ENCODE peak calls at places on chromosome 11, in five cellular contexts. One of them, this sample, is unnamed.

GRCh38 chr11:73393479-73394415 is 17.5 kb downstream of the RELT start:
- DNase-seq in K562: peak; percentile 74
- DNase-seq in HCT116: peak; percentile 41
- DNase-seq in transverse colon: peak; percentile 80
- DNase-seq in stomach: peak; percentile 85
- DNase-seq in this sample: peak; percentile 88

GRCh38 chr11:94732617-94733292 is 35.4 kb upstream of the AMOTL1 start:
- DNase-seq in transverse colon: no peak
- DNase-seq in HCT116: no peak
- DNase-seq in stomach: no peak
- DNase-seq in K562: no peak
- DNase-seq in this sample: no peak

GRCh38 chr11:116928102-116928777 is 90.8 kb upstream of the APOA1 start:
- DNase-seq in stomach: no peak
- DNase-seq in HCT116: no peak
- DNase-seq in K562: no peak
- DNase-seq in transverse colon: no peak
- DNase-seq in this sample: no peak

GRCh38 chr11:24155792-24156191 is 341.1 kb upstream of the LUZP2 start:
- DNase-seq in transverse colon: no peak
- DNase-seq in stomach: no peak
- DNase-seq in HCT116: no peak
- DNase-seq in K562: no peak
- DNase-seq in this sample: no peak

GRCh38 chr11:2988996-2989395 is 3.1 kb downstream of the NAP1L4 start:
- DNase-seq in transverse colon: no peak
- DNase-seq in HCT116: no peak
- DNase-seq in K562: no peak
- DNase-seq in stomach: no peak
- DNase-seq in this sample: no peak

GRCh38 chr11:126963603-126964353 is 36.8 kb downstream of the KIRREL3 start:
- DNase-seq in stomach: no peak
- DNase-seq in HCT116: no peak
- DNase-seq in K562: no peak
- DNase-seq in transverse colon: peak; percentile 17
- DNase-seq in this sample: no peak

GRCh38 chr11:79081441-79082124 is 359.2 kb downstream of the TENM4 start:
- DNase-seq in K562: no peak
- DNase-seq in transverse colon: no peak
- DNase-seq in HCT116: no peak
- DNase-seq in stomach: no peak
- DNase-seq in this sample: no peak

GRCh38 chr11:71183878-71184277 is 68.5 kb downstream of the SHANK2 start:
- DNase-seq in stomach: no peak
- DNase-seq in K562: no peak
- DNase-seq in HCT116: no peak
- DNase-seq in transverse colon: no peak
- DNase-seq in this sample: peak; percentile 18

GRCh38 chr11:68763181-68763721 is 11.9 kb upstream of the TESMIN start:
- DNase-seq in K562: no peak
- DNase-seq in stomach: no peak
- DNase-seq in HCT116: no peak
- DNase-seq in transverse colon: peak; percentile 54
- DNase-seq in this sample: no peak

GRCh38 chr11:2462092-2462985 is 17.5 kb downstream of the KCNQ1 start:
- DNase-seq in transverse colon: no peak
- DNase-seq in K562: no peak
- DNase-seq in stomach: peak; percentile 22
- DNase-seq in HCT116: no peak
- DNase-seq in this sample: peak; percentile 71

GRCh38 chr11:36412781-36413383 is 97.2 kb downstream of the TRAF6 start:
- DNase-seq in stomach: no peak
- DNase-seq in transverse colon: no peak
- DNase-seq in HCT116: no peak
- DNase-seq in K562: no peak
- DNase-seq in this sample: no peak

GRCh38 chr11:76823481-76824028 is 37.2 kb upstream of the ACER3 start:
- DNase-seq in K562: peak; percentile 79
- DNase-seq in HCT116: peak; percentile 88
- DNase-seq in stomach: no peak
- DNase-seq in transverse colon: no peak
- DNase-seq in this sample: no peak

GRCh38 chr11:33539659-33540249 is 160.9 kb downstream of the C11orf91 start:
- DNase-seq in HCT116: no peak
- DNase-seq in K562: no peak
- DNase-seq in transverse colon: no peak
- DNase-seq in stomach: no peak
- DNase-seq in this sample: no peak

GRCh38 chr11:44852952-44853351 is 97.7 kb downstream of the TP53I11 start:
- DNase-seq in stomach: no peak
- DNase-seq in transverse colon: no peak
- DNase-seq in K562: no peak
- DNase-seq in HCT116: no peak
- DNase-seq in this sample: no peak

GRCh38 chr11:122863704-122864326 is 18.7 kb upstream of the JHY start:
- DNase-seq in K562: peak; percentile 30
- DNase-seq in stomach: no peak
- DNase-seq in HCT116: peak; percentile 37
- DNase-seq in transverse colon: peak; percentile 47
- DNase-seq in this sample: no peak

GRCh38 chr11:132332521-132332920 is 962.1 kb downstream of the NTM start:
- DNase-seq in HCT116: no peak
- DNase-seq in stomach: no peak
- DNase-seq in transverse colon: no peak
- DNase-seq in K562: no peak
- DNase-seq in this sample: no peak

GRCh38 chr11:62770778-62771143 is 435 bp upstream of the TAF6L start:
- DNase-seq in K562: no peak
- DNase-seq in HCT116: no peak
- DNase-seq in transverse colon: peak; percentile 30
- DNase-seq in stomach: no peak
- DNase-seq in this sample: peak; percentile 81

GRCh38 chr11:5043385-5043784 is 2.9 kb upstream of the OR52J3 start:
- DNase-seq in HCT116: no peak
- DNase-seq in K562: no peak
- DNase-seq in stomach: no peak
- DNase-seq in transverse colon: no peak
- DNase-seq in this sample: no peak

GRCh38 chr11:7537260-7537659 is 23.5 kb downstream of the PPFIBP2 start:
- DNase-seq in transverse colon: no peak
- DNase-seq in K562: no peak
- DNase-seq in HCT116: no peak
- DNase-seq in stomach: no peak
- DNase-seq in this sample: no peak

GRCh38 chr11:7540830-7541555 is 27.2 kb downstream of the PPFIBP2 start:
- DNase-seq in stomach: no peak
- DNase-seq in K562: no peak
- DNase-seq in HCT116: no peak
- DNase-seq in transverse colon: no peak
- DNase-seq in this sample: no peak

GRCh38 chr11:7536102-7536501 is 22.3 kb downstream of the PPFIBP2 start:
- DNase-seq in K562: peak; percentile 49
- DNase-seq in stomach: no peak
- DNase-seq in transverse colon: peak; percentile 35
- DNase-seq in HCT116: no peak
- DNase-seq in this sample: no peak

GRCh38 chr11:7538466-7539454 is 25.0 kb downstream of the PPFIBP2 start:
- DNase-seq in K562: no peak
- DNase-seq in stomach: no peak
- DNase-seq in transverse colon: no peak
- DNase-seq in HCT116: no peak
- DNase-seq in this sample: no peak

DNA sequence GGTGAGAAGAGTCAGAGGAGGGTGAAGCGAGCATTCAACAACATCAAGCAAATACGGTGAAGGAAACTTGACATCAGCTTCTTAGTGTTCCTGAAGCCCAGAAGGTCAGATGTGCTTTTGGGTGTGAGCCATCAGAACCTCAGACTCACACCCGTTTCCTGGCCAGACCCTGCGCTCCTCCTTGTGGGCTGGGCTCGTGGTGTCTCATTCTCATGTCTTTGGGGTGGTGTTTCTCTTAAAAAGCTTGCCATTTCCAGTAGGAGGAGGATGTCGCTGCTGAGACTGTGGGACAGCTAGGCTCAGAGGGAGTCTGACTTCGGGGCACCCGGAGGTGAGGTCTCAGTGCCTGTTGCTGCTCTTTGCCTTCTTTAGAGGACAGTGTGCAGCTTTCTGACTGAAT is 24.2 kb downstream of the PPFIBP2 start:
- DNase-seq in stomach: no peak
- DNase-seq in HCT116: no peak
- DNase-seq in transverse colon: no peak
- DNase-seq in K562: no peak
- DNase-seq in this sample: no peak
- H3K27ac ChIP-seq in stomach: peak overlapping the region; percentile 9
- H3K27ac ChIP-seq in HCT116: no peak overlapping the region
- H3K27ac ChIP-seq in transverse colon: peak overlapping the region; percentile 15
- H3K27ac ChIP-seq in K562: no peak overlapping the region
- H3K27ac ChIP-seq in this sample: no peak overlapping the region

DNA sequence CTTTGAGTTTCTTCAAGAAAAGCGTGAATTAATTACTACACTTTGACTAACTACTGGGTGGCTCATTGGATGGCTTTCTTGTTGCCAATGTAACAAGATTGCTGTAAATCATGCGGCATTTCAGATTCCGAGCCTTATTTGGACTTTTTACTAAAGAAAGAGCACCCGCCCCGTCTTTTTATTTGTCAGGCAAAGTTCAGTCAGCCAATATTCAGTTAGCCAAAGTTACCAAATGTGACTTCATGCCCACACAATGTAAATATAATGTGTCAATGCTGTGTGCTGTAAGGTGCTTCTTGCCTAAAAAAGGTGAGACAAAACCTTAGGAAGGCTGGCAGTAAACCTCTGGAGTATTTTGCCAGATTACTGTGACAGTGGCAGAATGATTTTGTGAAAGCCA is 14.8 kb downstream of the FLI1 start:
- DNase-seq in K562: no peak
- DNase-seq in stomach: no peak
- DNase-seq in HCT116: no peak
- DNase-seq in transverse colon: no peak
- DNase-seq in this sample: no peak
- H3K4me1 ChIP-seq in K562: no peaks in the 10 kb centered on the region
- H3K4me1 ChIP-seq in stomach: no peaks in the 10 kb centered on the region
- H3K4me1 ChIP-seq in HCT116: no peaks in the 10 kb centered on the region
- H3K4me1 ChIP-seq in transverse colon: no peaks in the 10 kb centered on the region
- H3K4me1 ChIP-seq in this sample: peaks cover 100% of the 10 kb centered on the region

GRCh38 chr11:118870396-118871343 is 13.0 kb upstream of the CXCR5 start:
- DNase-seq in HCT116: no peak
- DNase-seq in stomach: no peak
- DNase-seq in transverse colon: peak; percentile 28
- DNase-seq in K562: no peak
- DNase-seq in this sample: peak; percentile 83
- TF ChIP-seq POLR2AphosphoS5 in HCT116: no peak
- TF ChIP-seq POLR2AphosphoS5 in stomach: no peak
- TF ChIP-seq POLR2AphosphoS5 in transverse colon: no peak
- TF ChIP-seq POLR2AphosphoS5 in K562: no peak
- TF ChIP-seq POLR2AphosphoS5 in this sample: peak; percentile 66

GRCh38 chr11:47002366-47002765 is 65.8 kb downstream of the CSTPP1 start:
- DNase-seq in K562: no peak
- DNase-seq in stomach: no peak
- DNase-seq in transverse colon: no peak
- DNase-seq in HCT116: no peak
- DNase-seq in this sample: no peak
- H3K27ac ChIP-seq in K562: no peak overlapping the region
- H3K27ac ChIP-seq in stomach: no peak overlapping the region
- H3K27ac ChIP-seq in transverse colon: no peak overlapping the region
- H3K27ac ChIP-seq in HCT116: no peak overlapping the region
- H3K27ac ChIP-seq in this sample: no peak overlapping the region

GRCh38 chr11:46277313-46277622 is 194 bp upstream of the CREB3L1 start:
- DNase-seq in transverse colon: no peak
- DNase-seq in stomach: no peak
- DNase-seq in HCT116: no peak
- DNase-seq in K562: no peak
- DNase-seq in this sample: no peak
- H3K4me1 ChIP-seq in transverse colon: peaks cover 77% of the 10 kb centered on the region
- H3K4me1 ChIP-seq in stomach: peaks cover 60% of the 10 kb centered on the region
- H3K4me1 ChIP-seq in HCT116: peaks cover 17% of the 10 kb centered on the region
- H3K4me1 ChIP-seq in K562: peaks cover 62% of the 10 kb centered on the region
- H3K4me1 ChIP-seq in this sample: peaks cover 27% of the 10 kb centered on the region

GRCh38 chr11:60923326-60923725 is 934 bp upstream of the TMEM132A start:
- DNase-seq in K562: no peak
- DNase-seq in HCT116: no peak
- DNase-seq in transverse colon: no peak
- DNase-seq in stomach: no peak
- DNase-seq in this sample: no peak

GRCh38 chr11:60922906-60923305 is 1.4 kb upstream of the TMEM132A start:
- DNase-seq in stomach: no peak
- DNase-seq in transverse colon: no peak
- DNase-seq in HCT116: no peak
- DNase-seq in K562: no peak
- DNase-seq in this sample: peak; percentile 59

GRCh38 chr11:60924906-60925684 is 835 bp downstream of the TMEM132A start:
- DNase-seq in transverse colon: no peak
- DNase-seq in stomach: no peak
- DNase-seq in HCT116: no peak
- DNase-seq in K562: no peak
- DNase-seq in this sample: peak; percentile 78

GRCh38 chr11:60924110-60924905 is at the start of gene TMEM132A:
- DNase-seq in stomach: peak; percentile 82
- DNase-seq in transverse colon: peak; percentile 74
- DNase-seq in HCT116: peak; percentile 37
- DNase-seq in K562: peak; percentile 85
- DNase-seq in this sample: peak; percentile 87

GRCh38 chr11:60923800-60924109 is 505 bp upstream of the TMEM132A start:
- DNase-seq in HCT116: no peak
- DNase-seq in K562: no peak
- DNase-seq in stomach: no peak
- DNase-seq in transverse colon: no peak
- DNase-seq in this sample: peak; percentile 76
- TF ChIP-seq POLR2AphosphoS5 in HCT116: no peak
- TF ChIP-seq POLR2AphosphoS5 in K562: no peak
- TF ChIP-seq POLR2AphosphoS5 in stomach: no peak
- TF ChIP-seq POLR2AphosphoS5 in transverse colon: no peak
- TF ChIP-seq POLR2AphosphoS5 in this sample: no peak

GRCh38 chr11:84310261-84310660 is 1024.1 kb upstream of the CCDC90B start:
- DNase-seq in stomach: no peak
- DNase-seq in transverse colon: no peak
- DNase-seq in HCT116: no peak
- DNase-seq in K562: no peak
- DNase-seq in this sample: no peak
- H3K27ac ChIP-seq in stomach: no peak overlapping the region
- H3K27ac ChIP-seq in transverse colon: no peak overlapping the region
- H3K27ac ChIP-seq in HCT116: no peak overlapping the region
- H3K27ac ChIP-seq in K562: no peak overlapping the region
- H3K27ac ChIP-seq in this sample: no peak overlapping the region

DNA sequence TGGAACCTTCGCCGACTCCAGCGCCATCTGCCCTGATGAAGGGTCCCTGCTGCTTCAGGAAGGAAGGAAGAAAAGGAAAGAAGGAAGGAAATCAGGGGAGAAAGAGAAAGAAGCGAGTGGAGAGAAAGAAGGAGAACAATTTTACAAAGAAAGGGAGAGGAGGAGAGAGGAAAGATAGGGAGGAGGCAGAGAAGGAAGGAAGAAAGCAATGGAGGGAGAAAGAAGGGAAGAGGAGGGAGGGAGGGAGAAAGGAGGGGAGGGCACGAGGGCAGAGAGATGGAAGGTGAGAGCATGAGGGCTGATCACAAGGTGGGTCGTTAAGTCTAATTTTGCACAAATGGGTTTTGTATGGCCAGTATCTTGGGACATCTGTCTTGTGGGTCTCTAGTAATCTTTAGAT is 39.2 kb downstream of the PARVA start:
- DNase-seq in HCT116: no peak
- DNase-seq in stomach: no peak
- DNase-seq in transverse colon: no peak
- DNase-seq in K562: no peak
- DNase-seq in this sample: no peak
- H3K4me1 ChIP-seq in HCT116: peaks cover 21% of the 10 kb centered on the region
- H3K4me1 ChIP-seq in stomach: peaks cover 11% of the 10 kb centered on the region
- H3K4me1 ChIP-seq in transverse colon: peaks cover 17% of the 10 kb centered on the region
- H3K4me1 ChIP-seq in K562: peaks cover 10% of the 10 kb centered on the region
- H3K4me1 ChIP-seq in this sample: no peaks in the 10 kb centered on the region

GRCh38 chr11:134266841-134267251 is 9.3 kb upstream of the GLB1L3 start:
- DNase-seq in transverse colon: no peak
- DNase-seq in K562: no peak
- DNase-seq in stomach: no peak
- DNase-seq in HCT116: no peak
- DNase-seq in this sample: no peak
- TF ChIP-seq POLR2AphosphoS5 in transverse colon: no peak
- TF ChIP-seq POLR2AphosphoS5 in K562: no peak
- TF ChIP-seq POLR2AphosphoS5 in stomach: no peak
- TF ChIP-seq POLR2AphosphoS5 in HCT116: no peak
- TF ChIP-seq POLR2AphosphoS5 in this sample: no peak